ENCODE peak calls at places on chromosomes 13 and 19, in four cellular contexts. J, A, S and R are unnamed samples.

GRCh38 chr13:27289016-27289665 is 18.5 kb downstream of the RASL11A start:
- DNase-seq in J (no peak), A (no peak), S (no peak), R (no peak)

GRCh38 chr13:110322126-110322827 is 15.2 kb downstream of the COL4A2 start:
- DNase-seq in J (no peak), A (no peak), S (no peak), R (no peak)

GRCh38 chr19:12278713-12279112 is 16.0 kb downstream of the ZNF44 start:
- DNase-seq in J (no peak), A (no peak), S (no peak), R (no peak)

GRCh38 chr13:114099918-114100445 is 32.4 kb downstream of the RASA3 start:
- DNase-seq in J (no peak), A (no peak), S (peak; percentile 21), R (peak; percentile 46)

GRCh38 chr19:12647490-12648071 is 19.0 kb downstream of the MAN2B1 start:
- DNase-seq in J (no peak), A (no peak), S (peak; percentile 95), R (no peak)

GRCh38 chr13:112616586-112617381 is 28.8 kb upstream of the TUBGCP3 start:
- DNase-seq in J (no peak), A (peak; percentile 40), S (peak; percentile 47), R (peak; percentile 60)

GRCh38 chr19:44447864-44448674 is at the start of gene ZNF229:
- DNase-seq in J (peak; percentile 28), A (no peak), S (peak; percentile 77), R (peak; percentile 98)

GRCh38 chr13:112346173-112346898 is 29.8 kb upstream of the SPACA7 start:
- DNase-seq in J (no peak), A (no peak), S (peak; percentile 58), R (no peak)

GRCh38 chr13:103799028-103799427 is 732.8 kb upstream of the SLC10A2 start:
- DNase-seq in J (no peak), A (no peak), S (no peak), R (no peak)

GRCh38 chr13:36493046-36493445 is 60.8 kb downstream of the CCNA1 start:
- DNase-seq in J (no peak), A (no peak), S (no peak), R (no peak)